ENCODE peak calls at places on chromosomes 5 and 9, in four cellular contexts. One of them, this sample, is unnamed. For H3K4me1, the result is how much of the 10 kb centered on the place peaks cover.

GRCh38 chr9:120877276-120878034 is 467 bp upstream of the PHF19 start:
- DNase-seq in heart right ventricle: peak
- DNase-seq in keratinocyte: no peak
- DNase-seq in DND-41: peak
- DNase-seq in this sample: peak

GRCh38 chr9:34884732-34885131 is 73.4 kb upstream of the PHF24 start:
- DNase-seq in DND-41: no peak
- DNase-seq in keratinocyte: no peak
- DNase-seq in heart right ventricle: no peak
- DNase-seq in this sample: no peak

GRCh38 chr9:106677815-106678214 is 185.2 kb upstream of the ZNF462 start:
- DNase-seq in DND-41: no peak
- DNase-seq in keratinocyte: no peak
- DNase-seq in heart right ventricle: no peak
- DNase-seq in this sample: no peak

GRCh38 chr5:83179966-83180365 is 102.6 kb downstream of the XRCC4 start:
- DNase-seq in DND-41: no peak
- DNase-seq in heart right ventricle: no peak
- DNase-seq in keratinocyte: no peak
- DNase-seq in this sample: no peak

GRCh38 chr9:70563437-70564204 is 149.2 kb upstream of the KLF9 start:
- DNase-seq in DND-41: peak
- DNase-seq in heart right ventricle: no peak
- DNase-seq in keratinocyte: no peak
- DNase-seq in this sample: peak

GRCh38 chr5:89595065-89595464 is 712.1 kb upstream of the MEF2C start:
- DNase-seq in DND-41: no peak
- DNase-seq in heart right ventricle: no peak
- DNase-seq in keratinocyte: no peak
- DNase-seq in this sample: no peak

GRCh38 chr9:93673844-93674334 is 97.5 kb downstream of the PHF2 start:
- DNase-seq in DND-41: peak
- DNase-seq in heart right ventricle: peak
- DNase-seq in keratinocyte: no peak
- DNase-seq in this sample: no peak

GRCh38 chr5:114988096-114988495 is 181.6 kb downstream of the TRIM36 start:
- DNase-seq in heart right ventricle: no peak
- DNase-seq in keratinocyte: no peak
- DNase-seq in DND-41: no peak
- DNase-seq in this sample: no peak

GRCh38 chr9:106962615-106963363 is 99.8 kb downstream of the ZNF462 start:
- DNase-seq in DND-41: no peak
- DNase-seq in heart right ventricle: peak
- DNase-seq in keratinocyte: no peak
- DNase-seq in this sample: no peak

GRCh38 chr5:113434889-113435288 is at the start of gene TSSK1B:
- DNase-seq in heart right ventricle: no peak
- DNase-seq in DND-41: no peak
- DNase-seq in keratinocyte: no peak
- DNase-seq in this sample: no peak

GRCh38 chr9:122087406-122088200 is 5.5 kb downstream of the TTLL11 start:
- DNase-seq in heart right ventricle: no peak
- DNase-seq in keratinocyte: no peak
- DNase-seq in DND-41: no peak
- DNase-seq in this sample: no peak

DNA sequence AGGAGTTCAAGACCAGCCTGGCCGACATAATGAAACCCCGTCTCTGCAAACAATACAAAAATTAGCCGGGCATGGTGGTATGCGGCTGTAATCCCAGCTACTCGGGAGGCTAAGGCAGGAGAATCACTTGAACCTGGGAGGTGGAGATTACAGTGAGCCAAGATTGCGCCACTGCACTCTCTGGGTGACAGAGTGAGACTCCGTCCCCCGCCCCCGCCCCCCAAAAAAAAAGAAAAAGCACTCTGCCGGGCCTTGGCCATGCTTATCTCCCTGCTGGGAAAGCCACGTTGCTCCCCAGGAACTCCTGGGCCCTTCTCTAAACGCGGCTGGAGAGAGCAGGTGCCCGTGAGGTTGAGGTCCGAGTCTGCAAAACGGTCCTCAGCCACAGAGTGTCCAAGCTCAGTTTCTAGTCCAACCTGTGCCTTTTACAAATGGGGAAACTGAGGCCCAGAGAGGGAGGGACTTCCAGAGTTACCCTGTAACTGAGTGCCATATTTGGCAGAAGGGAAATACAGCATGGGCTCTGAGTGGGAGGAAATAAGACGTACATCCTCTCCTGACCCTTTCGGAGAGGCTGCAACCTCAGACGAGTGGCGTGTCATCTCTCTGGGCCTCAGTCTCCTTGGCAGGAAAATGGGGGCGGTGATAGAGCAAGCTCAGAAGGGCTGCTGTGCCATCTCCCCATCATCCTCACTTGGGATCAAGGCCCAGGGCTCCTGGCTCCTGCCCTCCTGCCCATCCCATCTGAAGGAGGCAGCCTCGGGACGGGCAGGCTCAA is 6.6 kb upstream of the PHYHD1 start:
- DNase-seq in heart right ventricle: no peak
- DNase-seq in keratinocyte: no peak
- DNase-seq in DND-41: no peak
- DNase-seq in this sample: peak
- H3K4me1 ChIP-seq in heart right ventricle: half or more
- H3K4me1 ChIP-seq in keratinocyte: half or more
- H3K4me1 ChIP-seq in DND-41: under half
- H3K4me1 ChIP-seq in this sample: half or more

GRCh38 chr5:91042856-91043255 is 340.3 kb downstream of the ARRDC3 start:
- DNase-seq in DND-41: no peak
- DNase-seq in heart right ventricle: no peak
- DNase-seq in keratinocyte: no peak
- DNase-seq in this sample: no peak

GRCh38 chr5:91049112-91049511 is 334.0 kb downstream of the ARRDC3 start:
- DNase-seq in heart right ventricle: no peak
- DNase-seq in DND-41: no peak
- DNase-seq in keratinocyte: no peak
- DNase-seq in this sample: no peak

GRCh38 chr5:91049800-91050199 is 333.3 kb downstream of the ARRDC3 start:
- DNase-seq in keratinocyte: no peak
- DNase-seq in DND-41: no peak
- DNase-seq in heart right ventricle: no peak
- DNase-seq in this sample: no peak

GRCh38 chr5:91052977-91053732 is 330.0 kb downstream of the ARRDC3 start:
- DNase-seq in DND-41: no peak
- DNase-seq in keratinocyte: no peak
- DNase-seq in heart right ventricle: no peak
- DNase-seq in this sample: no peak

GRCh38 chr5:91048073-91048472 is 335.0 kb downstream of the ARRDC3 start:
- DNase-seq in DND-41: no peak
- DNase-seq in keratinocyte: no peak
- DNase-seq in heart right ventricle: no peak
- DNase-seq in this sample: no peak
- TF ChIP-seq CTCF in DND-41: no peak
- TF ChIP-seq CTCF in keratinocyte: no peak
- TF ChIP-seq CTCF in heart right ventricle: no peak
- TF ChIP-seq CTCF in this sample: no peak

GRCh38 chr5:158856295-158856694 is 243.4 kb downstream of the EBF1 start:
- DNase-seq in DND-41: no peak
- DNase-seq in heart right ventricle: no peak
- DNase-seq in keratinocyte: no peak
- DNase-seq in this sample: no peak

GRCh38 chr5:158851488-158851887 is 248.2 kb downstream of the EBF1 start:
- DNase-seq in DND-41: no peak
- DNase-seq in heart right ventricle: no peak
- DNase-seq in keratinocyte: no peak
- DNase-seq in this sample: no peak

GRCh38 chr5:158849219-158849791 is 250.4 kb downstream of the EBF1 start:
- DNase-seq in DND-41: no peak
- DNase-seq in keratinocyte: no peak
- DNase-seq in heart right ventricle: no peak
- DNase-seq in this sample: no peak

GRCh38 chr5:158855510-158855909 is 244.2 kb downstream of the EBF1 start:
- DNase-seq in DND-41: no peak
- DNase-seq in keratinocyte: no peak
- DNase-seq in heart right ventricle: no peak
- DNase-seq in this sample: no peak

GRCh38 chr5:158852622-158853021 is 247.1 kb downstream of the EBF1 start:
- DNase-seq in heart right ventricle: no peak
- DNase-seq in keratinocyte: no peak
- DNase-seq in DND-41: no peak
- DNase-seq in this sample: no peak
- H3K4me1 ChIP-seq in heart right ventricle: under half
- H3K4me1 ChIP-seq in keratinocyte: under half
- H3K4me1 ChIP-seq in DND-41: under half
- H3K4me1 ChIP-seq in this sample: under half

GRCh38 chr5:84450617-84451414 is 66.1 kb upstream of the EDIL3 start:
- DNase-seq in heart right ventricle: no peak
- DNase-seq in keratinocyte: no peak
- DNase-seq in DND-41: no peak
- DNase-seq in this sample: no peak
- TF ChIP-seq CTCF in heart right ventricle: peak
- TF ChIP-seq CTCF in keratinocyte: peak
- TF ChIP-seq CTCF in DND-41: peak
- TF ChIP-seq CTCF in this sample: peak

GRCh38 chr9:110156902-110157301 is 51.1 kb downstream of the C9orf152 start:
- DNase-seq in keratinocyte: no peak
- DNase-seq in heart right ventricle: no peak
- DNase-seq in DND-41: peak
- DNase-seq in this sample: no peak

GRCh38 chr9:110160163-110160562 is 47.8 kb downstream of the C9orf152 start:
- DNase-seq in keratinocyte: no peak
- DNase-seq in heart right ventricle: no peak
- DNase-seq in DND-41: no peak
- DNase-seq in this sample: no peak

GRCh38 chr9:110155744-110156143 is 52.2 kb downstream of the C9orf152 start:
- DNase-seq in keratinocyte: no peak
- DNase-seq in heart right ventricle: no peak
- DNase-seq in DND-41: peak
- DNase-seq in this sample: no peak

GRCh38 chr9:110156416-110156815 is 51.5 kb downstream of the C9orf152 start:
- DNase-seq in DND-41: no peak
- DNase-seq in keratinocyte: no peak
- DNase-seq in heart right ventricle: no peak
- DNase-seq in this sample: no peak

GRCh38 chr9:110157812-110158629 is 49.9 kb downstream of the C9orf152 start:
- DNase-seq in DND-41: peak
- DNase-seq in keratinocyte: no peak
- DNase-seq in heart right ventricle: no peak
- DNase-seq in this sample: peak
- H3K4me1 ChIP-seq in DND-41: half or more
- H3K4me1 ChIP-seq in keratinocyte: under half
- H3K4me1 ChIP-seq in heart right ventricle: half or more
- H3K4me1 ChIP-seq in this sample: half or more